ENCODE peak calls at places on chromosomes 5 and 9, in four cellular contexts. T is MV-4-11, B is AG08396, Q is left ventricle myocardium superior. O is an unnamed sample.

GRCh38 chr5:58999804-59000595 is 417.1 kb downstream of the RAB3C start:
- DNase-seq in T (peak; percentile 2), B (no peak), Q (no peak), O (peak; percentile 99)

GRCh38 chr5:28388428-28388827 is 1350.0 kb upstream of the CDH9 start:
- DNase-seq in T (no peak), B (no peak), Q (no peak), O (no peak)

GRCh38 chr9:89864257-89864656 is 259.4 kb downstream of the GADD45G start:
- DNase-seq in T (no peak), B (no peak), Q (no peak), O (peak; percentile 74)

GRCh38 chr9:120761011-120761410 is 32.2 kb downstream of the FBXW2 start:
- DNase-seq in T (no peak), B (peak; percentile 36), Q (no peak), O (no peak)

GRCh38 chr9:15277400-15278137 is 29.4 kb downstream of the TTC39B start:
- DNase-seq in T (no peak), B (no peak), Q (no peak), O (peak; percentile 63)

GRCh38 chr5:122121782-122122465 is 7.4 kb upstream of the ZNF474 start:
- DNase-seq in T (no peak), B (no peak), Q (no peak), O (no peak)

GRCh38 chr5:176560364-176560763 is 11.2 kb downstream of the CDHR2 start:
- DNase-seq in T (peak; percentile 50), B (no peak), Q (no peak), O (no peak)

GRCh38 chr9:2923810-2924768 is 80.2 kb upstream of the PUM3 start:
- DNase-seq in T (no peak), B (no peak), Q (no peak), O (peak; percentile 72)

GRCh38 chr9:13705356-13705755 is 425.9 kb upstream of the MPDZ start:
- DNase-seq in T (no peak), B (no peak), Q (no peak), O (no peak)

GRCh38 chr9:30673132-30673531 is 1711.3 kb upstream of the ACO1 start:
- DNase-seq in T (no peak), B (no peak), Q (no peak), O (no peak)

GRCh38 chr5:148063861-148064260 is at the start of gene SPINK5:
- DNase-seq in T (no peak), B (no peak), Q (no peak), O (peak; percentile 77)

GRCh38 chr5:132266031-132266835 is 8.7 kb downstream of the PDLIM4 start:
- DNase-seq in T (no peak), B (no peak), Q (no peak), O (no peak)

GRCh38 chr5:154138701-154139100 is 51.8 kb upstream of the GALNT10 start:
- DNase-seq in T (no peak), B (no peak), Q (peak; percentile 81), O (no peak)

GRCh38 chr9:85292261-85292660 is 449.5 kb downstream of the AGTPBP1 start:
- DNase-seq in T (no peak), B (no peak), Q (no peak), O (no peak)

GRCh38 chr5:175460126-175460525 is 16.1 kb upstream of the DRD1 start:
- DNase-seq in T (peak; percentile 6), B (no peak), Q (no peak), O (peak; percentile 41)

GRCh38 chr5:131214828-131215227 is 44.1 kb downstream of the LYRM7 start:
- DNase-seq in T (no peak), B (no peak), Q (no peak), O (peak; percentile 56)

GRCh38 chr9:96327694-96328352 is 25.8 kb upstream of the HSD17B3 start:
- DNase-seq in T (peak; percentile 41), B (peak; percentile 48), Q (no peak), O (peak; percentile 61)

GRCh38 chr9:132404228-132404881 is 2.3 kb downstream of the TTF1 start:
- DNase-seq in T (peak; percentile 28), B (no peak), Q (no peak), O (no peak)

GRCh38 chr5:173888473-173889135 is 455 bp downstream of the CPEB4 start:
- DNase-seq in T (no peak), B (no peak), Q (peak; percentile 45), O (peak; percentile 62)

GRCh38 chr5:109936091-109936490 is 246.4 kb downstream of the MAN2A1 start:
- DNase-seq in T (peak; percentile 48), B (no peak), Q (no peak), O (no peak)

GRCh38 chr9:136728548-136729123 is 14.1 kb downstream of the LCN10 start:
- DNase-seq in T (no peak), B (peak; percentile 79), Q (peak; percentile 60), O (peak; percentile 46)

GRCh38 chr5:112419596-112420110 is 576 bp upstream of the EPB41L4A start:
- DNase-seq in T (no peak), B (peak; percentile 30), Q (peak; percentile 84), O (peak; percentile 83)

GRCh38 chr5:126481243-126481642 is 58.0 kb downstream of the GRAMD2B start:
- DNase-seq in T (no peak), B (no peak), Q (no peak), O (peak; percentile 21)

GRCh38 chr9:127181315-127181580 is 58.8 kb upstream of the ANGPTL2 start:
- DNase-seq in T (no peak), B (no peak), Q (no peak), O (no peak)

O was measured in NCI-H69.